ENCODE peak calls at places on chromosomes 3 and 15, in nine cellular contexts. M is GM13976; I is activated naive CD4-positive, alpha-beta T cell; T is activated T-cell treated with anti-CD3 and anti-CD28 coated beads, Interleukin-2, amount 50 U/mL, for 1 hour; S is activated CD8-positive, alpha-beta memory T cell treated with anti-CD3 and anti-CD28 coated beads for 4 hours; F is GM10248; L is activated CD4-positive, alpha-beta T cell treated with anti-CD3 and anti-CD28 coated beads, Interleukin-2, amount 10 ng/mL, durations not matched to agents 7 days and 5 days; W is T-helper 2 cell; A is psoas muscle. V is an unnamed sample.

GRCh38 chr3:8663177-8664061 is 18.8 kb upstream of the SSUH2 start:
- DNase-seq in T (no peak), W (no peak), S (no peak), I (no peak), A (peak), L (peak), M (peak), F (peak), V (no peak)

GRCh38 chr3:129577925-129578742 is 28.3 kb downstream of the PLXND1 start:
- DNase-seq in M (peak), A (peak), L (no peak), S (no peak), F (peak), T (no peak), I (no peak), W (peak), V (no peak)

GRCh38 chr3:30631237-30631961 is 25.0 kb downstream of the TGFBR2 start:
- DNase-seq in A (peak), S (no peak), W (peak), M (no peak), F (no peak), L (peak), I (no peak), T (peak), V (peak)

GRCh38 chr3:50195501-50196252 is 4.3 kb downstream of the GNAT1 start:
- DNase-seq in L (no peak), T (no peak), A (no peak), I (no peak), S (no peak), M (no peak), F (no peak), W (no peak), V (no peak)

GRCh38 chr3:28347374-28348285 is 891 bp upstream of the ZCWPW2 start:
- DNase-seq in M (no peak), L (peak), S (no peak), I (no peak), W (peak), A (no peak), T (no peak), F (no peak), V (peak)

GRCh38 chr3:104628185-104628789 is 738.4 kb upstream of the ALCAM start:
- DNase-seq in M (peak), W (no peak), I (no peak), S (no peak), A (no peak), F (peak), T (no peak), L (no peak), V (peak)

GRCh38 chr3:64321747-64322146 is 96.5 kb upstream of the PRICKLE2 start:
- DNase-seq in A (no peak), I (no peak), T (no peak), L (no peak), W (no peak), M (no peak), F (no peak), S (no peak), V (no peak)

GRCh38 chr3:128597900-128598299 is 52.7 kb downstream of the RPN1 start:
- DNase-seq in F (no peak), S (no peak), W (no peak), A (no peak), M (no peak), L (no peak), T (no peak), I (no peak), V (no peak)

GRCh38 chr3:65048151-65048550 is 360.4 kb upstream of the ADAMTS9 start:
- DNase-seq in F (no peak), T (no peak), I (no peak), A (no peak), L (no peak), S (no peak), W (no peak), M (no peak), V (no peak)

GRCh38 chr3:101836907-101837598 is 12.3 kb upstream of the NFKBIZ start:
- DNase-seq in M (no peak), L (no peak), A (no peak), T (no peak), W (no peak), S (no peak), F (no peak), I (no peak), V (no peak)

GRCh38 chr15:27956285-27956684 is 142.8 kb downstream of the OCA2 start:
- DNase-seq in W (no peak), F (no peak), L (no peak), I (no peak), S (no peak), M (no peak), A (no peak), T (no peak), V (no peak)

GRCh38 chr3:162512488-162512887 is 1015.9 kb downstream of the OTOL1 start:
- DNase-seq in M (no peak), I (no peak), A (no peak), F (no peak), W (no peak), T (no peak), S (no peak), L (no peak), V (no peak)

GRCh38 chr3:123521179-123521969 is 63.5 kb downstream of the HACD2 start:
- DNase-seq in S (no peak), W (peak), A (no peak), T (no peak), M (no peak), L (no peak), I (no peak), F (no peak), V (peak)

GRCh38 chr3:51434746-51435323 is 43.8 kb downstream of the RBM15B start:
- DNase-seq in I (no peak), L (peak), M (peak), W (peak), T (no peak), A (no peak), S (peak), F (peak), V (peak)

GRCh38 chr3:45123841-45124269 is 22.3 kb downstream of the CDCP1 start:
- DNase-seq in L (no peak), S (no peak), W (no peak), A (no peak), T (no peak), F (no peak), I (no peak), M (no peak), V (no peak)

GRCh38 chr3:169034401-169034800 is 629.1 kb downstream of the MECOM start:
- DNase-seq in M (no peak), T (no peak), A (no peak), I (no peak), L (no peak), F (no peak), W (no peak), S (no peak), V (no peak)

GRCh38 chr3:43632269-43632733 is 10.5 kb upstream of the ANO10 start:
- DNase-seq in I (no peak), F (no peak), M (no peak), L (no peak), A (no peak), S (no peak), T (no peak), W (no peak), V (no peak)

GRCh38 chr3:149717391-149718056 is 34.8 kb downstream of the COMMD2 start:
- DNase-seq in T (no peak), I (no peak), S (no peak), W (no peak), F (peak), L (peak), A (no peak), M (peak), V (peak)

GRCh38 chr3:24235121-24235520 is 259.5 kb downstream of the THRB start:
- DNase-seq in M (no peak), I (no peak), L (no peak), W (no peak), T (no peak), F (no peak), A (no peak), S (no peak), V (no peak)

GRCh38 chr3:1664266-1664665 is 434.4 kb upstream of the CNTN4 start:
- DNase-seq in I (no peak), S (no peak), W (no peak), L (no peak), F (no peak), T (no peak), M (no peak), A (no peak), V (no peak)

GRCh38 chr3:101870138-101870537 is 20.8 kb downstream of the NFKBIZ start:
- DNase-seq in I (no peak), A (no peak), T (no peak), F (no peak), S (no peak), W (no peak), L (no peak), M (no peak), V (no peak)

GRCh38 chr3:149575213-149575961 is 82.4 kb downstream of the WWTR1 start:
- DNase-seq in S (no peak), F (no peak), I (no peak), W (no peak), L (no peak), T (no peak), M (no peak), A (peak), V (no peak)

GRCh38 chr15:69081310-69082004 is 67.0 kb downstream of the NOX5 start:
- DNase-seq in W (no peak), S (no peak), M (no peak), L (no peak), F (no peak), I (no peak), T (no peak), A (peak), V (no peak)

GRCh38 chr15:99981223-99981647 is 248.0 kb upstream of the LYSMD4 start:
- DNase-seq in F (no peak), I (no peak), A (no peak), M (no peak), L (no peak), T (no peak), W (no peak), S (no peak), V (no peak)

GRCh38 chr3:48125026-48125704 is 63.1 kb downstream of the CDC25A start:
- DNase-seq in M (no peak), I (no peak), A (no peak), W (no peak), L (no peak), F (no peak), T (no peak), S (no peak), V (no peak)

GRCh38 chr15:45454825-45455224 is 67.7 kb downstream of the SLC30A4 start:
- DNase-seq in T (peak), L (peak), I (peak), F (peak), W (peak), M (peak), A (peak), S (peak), V (peak)

GRCh38 chr3:85821130-85821756 is 862.5 kb downstream of the CADM2 start:
- DNase-seq in S (no peak), L (no peak), M (peak), F (peak), A (no peak), T (no peak), W (no peak), I (no peak), V (no peak)

GRCh38 chr3:18556503-18556902 is 131.4 kb upstream of the SATB1 start:
- DNase-seq in F (no peak), I (no peak), A (no peak), W (peak), M (no peak), T (peak), L (peak), S (peak), V (peak)

GRCh38 chr3:5444253-5444652 is 256.7 kb downstream of the EDEM1 start:
- DNase-seq in I (no peak), T (no peak), M (no peak), F (no peak), A (no peak), L (no peak), W (no peak), S (no peak), V (no peak)

GRCh38 chr15:96325579-96326331 is 4.7 kb upstream of the NR2F2 start:
- DNase-seq in L (no peak), W (no peak), S (no peak), A (no peak), I (no peak), F (no peak), M (no peak), T (no peak), V (no peak)

V was measured in CD4-positive, alpha-beta memory T cell.